ENCODE peak calls at places on chromosomes 1 and 21, in eight cellular contexts. One of them, this sample, is unnamed.

GRCh38 chr1:204340137-204340536 is 19.6 kb downstream of the PLEKHA6 start:
- DNase-seq in mammary epithelial cell: no peak
- DNase-seq in psoas muscle: no peak
- DNase-seq in cardiac muscle cell: no peak
- DNase-seq in stomach: no peak
- DNase-seq in A549: no peak
- DNase-seq in astrocyte: no peak
- DNase-seq in CD4-positive, alpha-beta T cell: no peak
- DNase-seq in this sample: no peak

GRCh38 chr1:64942118-64942517 is 24.2 kb downstream of the JAK1 start:
- DNase-seq in cardiac muscle cell: no peak
- DNase-seq in stomach: no peak
- DNase-seq in A549: no peak
- DNase-seq in mammary epithelial cell: no peak
- DNase-seq in astrocyte: no peak
- DNase-seq in CD4-positive, alpha-beta T cell: no peak
- DNase-seq in psoas muscle: no peak
- DNase-seq in this sample: no peak

GRCh38 chr1:30905898-30906620 is 2.5 kb downstream of the SDC3 start:
- DNase-seq in psoas muscle: no peak
- DNase-seq in CD4-positive, alpha-beta T cell: no peak
- DNase-seq in mammary epithelial cell: no peak
- DNase-seq in stomach: no peak
- DNase-seq in A549: no peak
- DNase-seq in astrocyte: no peak
- DNase-seq in cardiac muscle cell: no peak
- DNase-seq in this sample: no peak

GRCh38 chr1:204376919-204377799 is 17.4 kb upstream of the PLEKHA6 start:
- DNase-seq in CD4-positive, alpha-beta T cell: no peak
- DNase-seq in astrocyte: no peak
- DNase-seq in psoas muscle: no peak
- DNase-seq in A549: peak
- DNase-seq in mammary epithelial cell: no peak
- DNase-seq in cardiac muscle cell: no peak
- DNase-seq in stomach: peak
- DNase-seq in this sample: no peak

GRCh38 chr21:15001113-15001512 is 63.7 kb downstream of the NRIP1 start:
- DNase-seq in psoas muscle: no peak
- DNase-seq in A549: no peak
- DNase-seq in cardiac muscle cell: no peak
- DNase-seq in CD4-positive, alpha-beta T cell: no peak
- DNase-seq in mammary epithelial cell: no peak
- DNase-seq in astrocyte: no peak
- DNase-seq in stomach: no peak
- DNase-seq in this sample: no peak

GRCh38 chr1:230500063-230500462 is 73.9 kb upstream of the PGBD5 start:
- DNase-seq in mammary epithelial cell: no peak
- DNase-seq in astrocyte: no peak
- DNase-seq in CD4-positive, alpha-beta T cell: no peak
- DNase-seq in psoas muscle: no peak
- DNase-seq in cardiac muscle cell: no peak
- DNase-seq in stomach: no peak
- DNase-seq in A549: no peak
- DNase-seq in this sample: no peak

GRCh38 chr21:35203093-35204021 is 154.3 kb upstream of the RUNX1 start:
- DNase-seq in psoas muscle: peak
- DNase-seq in mammary epithelial cell: no peak
- DNase-seq in cardiac muscle cell: peak
- DNase-seq in A549: no peak
- DNase-seq in CD4-positive, alpha-beta T cell: no peak
- DNase-seq in astrocyte: peak
- DNase-seq in stomach: no peak
- DNase-seq in this sample: no peak

GRCh38 chr1:25805863-25806225 is 5.9 kb downstream of the SELENON start:
- DNase-seq in psoas muscle: no peak
- DNase-seq in CD4-positive, alpha-beta T cell: no peak
- DNase-seq in A549: no peak
- DNase-seq in cardiac muscle cell: peak
- DNase-seq in stomach: peak
- DNase-seq in astrocyte: peak
- DNase-seq in mammary epithelial cell: no peak
- DNase-seq in this sample: no peak

GRCh38 chr1:226827458-226827857 is 43.0 kb upstream of the PSEN2 start:
- DNase-seq in stomach: peak
- DNase-seq in A549: no peak
- DNase-seq in mammary epithelial cell: no peak
- DNase-seq in CD4-positive, alpha-beta T cell: no peak
- DNase-seq in psoas muscle: peak
- DNase-seq in astrocyte: no peak
- DNase-seq in cardiac muscle cell: peak
- DNase-seq in this sample: no peak

GRCh38 chr1:231827337-231828105 is 200.9 kb downstream of the DISC1 start:
- DNase-seq in astrocyte: peak
- DNase-seq in mammary epithelial cell: peak
- DNase-seq in CD4-positive, alpha-beta T cell: no peak
- DNase-seq in A549: no peak
- DNase-seq in cardiac muscle cell: peak
- DNase-seq in psoas muscle: no peak
- DNase-seq in stomach: no peak
- DNase-seq in this sample: peak

GRCh38 chr1:19202396-19202795 is 7.7 kb downstream of the UBR4 start:
- DNase-seq in astrocyte: no peak
- DNase-seq in A549: no peak
- DNase-seq in CD4-positive, alpha-beta T cell: no peak
- DNase-seq in mammary epithelial cell: no peak
- DNase-seq in cardiac muscle cell: no peak
- DNase-seq in psoas muscle: no peak
- DNase-seq in stomach: no peak
- DNase-seq in this sample: no peak

GRCh38 chr1:35708179-35708891 is 10.3 kb downstream of the C1orf216 start:
- DNase-seq in CD4-positive, alpha-beta T cell: no peak
- DNase-seq in stomach: no peak
- DNase-seq in psoas muscle: no peak
- DNase-seq in astrocyte: no peak
- DNase-seq in mammary epithelial cell: no peak
- DNase-seq in cardiac muscle cell: peak
- DNase-seq in A549: no peak
- DNase-seq in this sample: no peak

GRCh38 chr1:51664412-51665240 is 47.7 kb downstream of the OSBPL9 start:
- DNase-seq in astrocyte: peak
- DNase-seq in psoas muscle: no peak
- DNase-seq in cardiac muscle cell: peak
- DNase-seq in CD4-positive, alpha-beta T cell: no peak
- DNase-seq in mammary epithelial cell: no peak
- DNase-seq in stomach: no peak
- DNase-seq in A549: no peak
- DNase-seq in this sample: no peak

GRCh38 chr1:232764458-232765231 is 40.6 kb upstream of the MAP10 start:
- DNase-seq in mammary epithelial cell: no peak
- DNase-seq in CD4-positive, alpha-beta T cell: no peak
- DNase-seq in cardiac muscle cell: no peak
- DNase-seq in psoas muscle: no peak
- DNase-seq in stomach: no peak
- DNase-seq in astrocyte: no peak
- DNase-seq in A549: no peak
- DNase-seq in this sample: no peak

GRCh38 chr1:162189345-162189744 is 119.9 kb downstream of the NOS1AP start:
- DNase-seq in psoas muscle: no peak
- DNase-seq in CD4-positive, alpha-beta T cell: no peak
- DNase-seq in mammary epithelial cell: no peak
- DNase-seq in stomach: no peak
- DNase-seq in astrocyte: no peak
- DNase-seq in cardiac muscle cell: no peak
- DNase-seq in A549: no peak
- DNase-seq in this sample: no peak

GRCh38 chr1:47340227-47340626 is 6.6 kb downstream of the CMPK1 start:
- DNase-seq in astrocyte: no peak
- DNase-seq in stomach: no peak
- DNase-seq in A549: no peak
- DNase-seq in mammary epithelial cell: no peak
- DNase-seq in cardiac muscle cell: no peak
- DNase-seq in CD4-positive, alpha-beta T cell: no peak
- DNase-seq in psoas muscle: no peak
- DNase-seq in this sample: no peak

GRCh38 chr1:84782311-84782771 is 92.1 kb upstream of the SSX2IP start:
- DNase-seq in stomach: peak
- DNase-seq in psoas muscle: peak
- DNase-seq in CD4-positive, alpha-beta T cell: peak
- DNase-seq in astrocyte: peak
- DNase-seq in A549: peak
- DNase-seq in cardiac muscle cell: peak
- DNase-seq in mammary epithelial cell: no peak
- DNase-seq in this sample: peak

GRCh38 chr21:32777269-32777668 is 5.7 kb upstream of the PAXBP1 start:
- DNase-seq in A549: no peak
- DNase-seq in mammary epithelial cell: no peak
- DNase-seq in cardiac muscle cell: no peak
- DNase-seq in astrocyte: no peak
- DNase-seq in CD4-positive, alpha-beta T cell: no peak
- DNase-seq in psoas muscle: no peak
- DNase-seq in stomach: no peak
- DNase-seq in this sample: no peak

GRCh38 chr1:245609354-245609753 is 454.6 kb downstream of the KIF26B start:
- DNase-seq in CD4-positive, alpha-beta T cell: no peak
- DNase-seq in astrocyte: no peak
- DNase-seq in mammary epithelial cell: no peak
- DNase-seq in A549: no peak
- DNase-seq in psoas muscle: no peak
- DNase-seq in stomach: no peak
- DNase-seq in cardiac muscle cell: no peak
- DNase-seq in this sample: no peak

GRCh38 chr1:234586892-234587445 is 23.0 kb downstream of the IRF2BP2 start:
- DNase-seq in mammary epithelial cell: no peak
- DNase-seq in stomach: no peak
- DNase-seq in CD4-positive, alpha-beta T cell: no peak
- DNase-seq in astrocyte: no peak
- DNase-seq in A549: no peak
- DNase-seq in psoas muscle: no peak
- DNase-seq in cardiac muscle cell: no peak
- DNase-seq in this sample: no peak

GRCh38 chr21:38773108-38774061 is 32.3 kb upstream of the ETS2 start:
- DNase-seq in astrocyte: peak
- DNase-seq in stomach: no peak
- DNase-seq in cardiac muscle cell: peak
- DNase-seq in mammary epithelial cell: peak
- DNase-seq in CD4-positive, alpha-beta T cell: no peak
- DNase-seq in psoas muscle: peak
- DNase-seq in A549: peak
- DNase-seq in this sample: peak

GRCh38 chr1:110505596-110505995 is 13.4 kb downstream of the KCNA10 start:
- DNase-seq in mammary epithelial cell: no peak
- DNase-seq in stomach: no peak
- DNase-seq in cardiac muscle cell: no peak
- DNase-seq in psoas muscle: no peak
- DNase-seq in CD4-positive, alpha-beta T cell: no peak
- DNase-seq in A549: no peak
- DNase-seq in astrocyte: no peak
- DNase-seq in this sample: no peak

GRCh38 chr1:110503471-110503870 is 15.5 kb downstream of the KCNA10 start:
- DNase-seq in A549: no peak
- DNase-seq in CD4-positive, alpha-beta T cell: no peak
- DNase-seq in cardiac muscle cell: no peak
- DNase-seq in astrocyte: no peak
- DNase-seq in stomach: no peak
- DNase-seq in mammary epithelial cell: no peak
- DNase-seq in psoas muscle: no peak
- DNase-seq in this sample: no peak

GRCh38 chr1:110501725-110502124 is 17.2 kb downstream of the KCNA10 start:
- DNase-seq in mammary epithelial cell: no peak
- DNase-seq in astrocyte: no peak
- DNase-seq in psoas muscle: no peak
- DNase-seq in cardiac muscle cell: no peak
- DNase-seq in stomach: no peak
- DNase-seq in CD4-positive, alpha-beta T cell: no peak
- DNase-seq in A549: no peak
- DNase-seq in this sample: no peak

GRCh38 chr1:110502402-110502801 is 16.6 kb downstream of the KCNA10 start:
- DNase-seq in A549: no peak
- DNase-seq in cardiac muscle cell: no peak
- DNase-seq in astrocyte: no peak
- DNase-seq in CD4-positive, alpha-beta T cell: no peak
- DNase-seq in psoas muscle: no peak
- DNase-seq in mammary epithelial cell: no peak
- DNase-seq in stomach: no peak
- DNase-seq in this sample: no peak

DNA sequence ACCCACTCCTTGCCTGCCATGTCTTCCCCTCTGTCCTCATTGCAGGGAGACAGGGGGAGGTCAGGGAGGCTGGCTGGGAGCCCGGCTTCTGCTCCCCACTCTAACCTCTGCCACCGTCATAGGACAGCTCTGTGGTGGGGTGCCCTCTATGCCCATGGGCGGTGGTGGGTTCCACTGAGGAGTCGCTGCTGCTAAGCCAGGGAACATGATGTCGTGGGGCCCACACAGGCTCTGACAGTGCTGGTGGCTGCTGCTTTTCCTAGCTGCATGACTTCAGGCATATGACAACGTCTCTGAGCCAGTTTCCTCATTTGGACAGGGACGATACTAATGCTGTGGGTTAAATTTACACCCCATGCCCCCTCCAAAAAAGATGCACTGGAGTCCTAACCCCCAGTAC is 14.8 kb downstream of the KCNA10 start:
- DNase-seq in stomach: no peak
- DNase-seq in A549: no peak
- DNase-seq in astrocyte: no peak
- DNase-seq in cardiac muscle cell: no peak
- DNase-seq in CD4-positive, alpha-beta T cell: no peak
- DNase-seq in psoas muscle: no peak
- DNase-seq in mammary epithelial cell: no peak
- DNase-seq in this sample: no peak
- TF ChIP-seq CTCF in stomach: no peak
- TF ChIP-seq CTCF in A549: no peak
- TF ChIP-seq CTCF in astrocyte: no peak
- TF ChIP-seq CTCF in cardiac muscle cell: no peak
- TF ChIP-seq CTCF in CD4-positive, alpha-beta T cell: no peak
- TF ChIP-seq CTCF in psoas muscle: no peak
- TF ChIP-seq CTCF in mammary epithelial cell: no peak
- TF ChIP-seq CTCF in this sample: no peak

GRCh38 chr1:2110738-2111673 is 60.8 kb downstream of the PRKCZ start:
- DNase-seq in mammary epithelial cell: no peak
- DNase-seq in psoas muscle: peak
- DNase-seq in A549: no peak
- DNase-seq in cardiac muscle cell: no peak
- DNase-seq in stomach: no peak
- DNase-seq in astrocyte: no peak
- DNase-seq in CD4-positive, alpha-beta T cell: no peak
- DNase-seq in this sample: no peak
- H3K27ac ChIP-seq in mammary epithelial cell: no peak
- H3K27ac ChIP-seq in psoas muscle: no peak
- H3K27ac ChIP-seq in A549: no peak
- H3K27ac ChIP-seq in cardiac muscle cell: no peak
- H3K27ac ChIP-seq in stomach: no peak
- H3K27ac ChIP-seq in astrocyte: no peak
- H3K27ac ChIP-seq in CD4-positive, alpha-beta T cell: no peak
- H3K27ac ChIP-seq in this sample: no peak

GRCh38 chr1:156599811-156600210 is 1.5 kb downstream of the GPATCH4 start:
- DNase-seq in CD4-positive, alpha-beta T cell: no peak
- DNase-seq in A549: peak
- DNase-seq in astrocyte: no peak
- DNase-seq in mammary epithelial cell: peak
- DNase-seq in cardiac muscle cell: no peak
- DNase-seq in stomach: no peak
- DNase-seq in psoas muscle: no peak
- DNase-seq in this sample: no peak
- TF ChIP-seq CTCF in CD4-positive, alpha-beta T cell: no peak
- TF ChIP-seq CTCF in A549: no peak
- TF ChIP-seq CTCF in astrocyte: no peak
- TF ChIP-seq CTCF in mammary epithelial cell: no peak
- TF ChIP-seq CTCF in cardiac muscle cell: no peak
- TF ChIP-seq CTCF in stomach: no peak
- TF ChIP-seq CTCF in psoas muscle: no peak
- TF ChIP-seq CTCF in this sample: no peak

GRCh38 chr1:156225677-156226014 is 12.8 kb downstream of the PMF1 start:
- DNase-seq in CD4-positive, alpha-beta T cell: no peak
- DNase-seq in psoas muscle: no peak
- DNase-seq in mammary epithelial cell: no peak
- DNase-seq in astrocyte: no peak
- DNase-seq in stomach: no peak
- DNase-seq in A549: no peak
- DNase-seq in cardiac muscle cell: no peak
- DNase-seq in this sample: no peak
- H3K27ac ChIP-seq in CD4-positive, alpha-beta T cell: no peak
- H3K27ac ChIP-seq in psoas muscle: no peak
- H3K27ac ChIP-seq in mammary epithelial cell: no peak
- H3K27ac ChIP-seq in astrocyte: no peak
- H3K27ac ChIP-seq in stomach: no peak
- H3K27ac ChIP-seq in A549: peak
- H3K27ac ChIP-seq in cardiac muscle cell: no peak
- H3K27ac ChIP-seq in this sample: peak